ENCODE peak calls at places on chromosomes 13 and 19, in four cellular contexts. One of them, this sample, is unnamed.

GRCh38 chr13:47069133-47069532 is 172.3 kb upstream of the HTR2A start:
- DNase-seq in substantia nigra: no peak
- DNase-seq in cardiac fibroblast: no peak
- DNase-seq in heart right ventricle: no peak
- DNase-seq in this sample: no peak

GRCh38 chr13:40231311-40231710 is 435.1 kb downstream of the FOXO1 start:
- DNase-seq in heart right ventricle: no peak
- DNase-seq in cardiac fibroblast: no peak
- DNase-seq in substantia nigra: no peak
- DNase-seq in this sample: no peak

GRCh38 chr19:10655457-10656312 is 1.5 kb downstream of the ILF3 start:
- DNase-seq in cardiac fibroblast: peak; percentile 20
- DNase-seq in substantia nigra: no peak
- DNase-seq in heart right ventricle: no peak
- DNase-seq in this sample: no peak

GRCh38 chr13:20193142-20193923 is 595 bp upstream of the GJB2 start:
- DNase-seq in substantia nigra: no peak
- DNase-seq in heart right ventricle: no peak
- DNase-seq in cardiac fibroblast: no peak
- DNase-seq in this sample: no peak

GRCh38 chr13:99486996-99487395 is 14.3 kb upstream of the TM9SF2 start:
- DNase-seq in cardiac fibroblast: no peak
- DNase-seq in heart right ventricle: no peak
- DNase-seq in substantia nigra: no peak
- DNase-seq in this sample: no peak

GRCh38 chr13:59842507-59842906 is 321.2 kb downstream of the DIAPH3 start:
- DNase-seq in heart right ventricle: no peak
- DNase-seq in substantia nigra: no peak
- DNase-seq in cardiac fibroblast: no peak
- DNase-seq in this sample: no peak

GRCh38 chr19:30077851-30078355 is 135.9 kb downstream of the URI1 start:
- DNase-seq in cardiac fibroblast: no peak
- DNase-seq in heart right ventricle: no peak
- DNase-seq in substantia nigra: no peak
- DNase-seq in this sample: peak; percentile 7

GRCh38 chr19:56272448-56272847 is at the start of gene EDDM13:
- DNase-seq in substantia nigra: no peak
- DNase-seq in heart right ventricle: no peak
- DNase-seq in cardiac fibroblast: no peak
- DNase-seq in this sample: no peak

GRCh38 chr19:51002542-51003311 is 1.3 kb upstream of the KLK8 start:
- DNase-seq in substantia nigra: no peak
- DNase-seq in heart right ventricle: no peak
- DNase-seq in cardiac fibroblast: peak; percentile 4
- DNase-seq in this sample: no peak

GRCh38 chr19:35868172-35868822 is at the start of gene APLP1:
- DNase-seq in cardiac fibroblast: peak; percentile 47
- DNase-seq in heart right ventricle: peak; percentile 71
- DNase-seq in substantia nigra: peak; percentile 85
- DNase-seq in this sample: peak; percentile 61

GRCh38 chr13:98782654-98783053 is 30.2 kb upstream of the SLC15A1 start:
- DNase-seq in substantia nigra: no peak
- DNase-seq in heart right ventricle: no peak
- DNase-seq in cardiac fibroblast: peak; percentile 52
- DNase-seq in this sample: no peak

GRCh38 chr13:39634956-39635355 is 20.5 kb upstream of the COG6 start:
- DNase-seq in heart right ventricle: no peak
- DNase-seq in substantia nigra: no peak
- DNase-seq in cardiac fibroblast: no peak
- DNase-seq in this sample: no peak

GRCh38 chr13:36822786-36823185 is 3.8 kb downstream of the RFXAP start:
- DNase-seq in heart right ventricle: no peak
- DNase-seq in cardiac fibroblast: peak; percentile 19
- DNase-seq in substantia nigra: no peak
- DNase-seq in this sample: no peak

GRCh38 chr19:44435441-44435840 is 12.8 kb downstream of the ZNF229 start:
- DNase-seq in heart right ventricle: no peak
- DNase-seq in substantia nigra: no peak
- DNase-seq in cardiac fibroblast: no peak
- DNase-seq in this sample: no peak

GRCh38 chr13:110107568-110108347 is 199.2 kb downstream of the COL4A1 start:
- DNase-seq in cardiac fibroblast: no peak
- DNase-seq in heart right ventricle: no peak
- DNase-seq in substantia nigra: no peak
- DNase-seq in this sample: no peak